ENCODE peak calls at places on chromosomes 1 and 21, in six cellular contexts. F is OCI-LY7; D is CD8-positive, alpha-beta memory T cell; W is left ventricle myocardium inferior; R is CD4-positive, alpha-beta memory T cell; S is HCT116. G is an unnamed sample.

GRCh38 chr1:108533351-108534083 is 26.4 kb upstream of the EEIG2 start:
- DNase-seq in F (no peak), D (no peak), W (no peak), R (no peak), S (no peak), G (no peak)

GRCh38 chr1:89171067-89171438 is 4.8 kb downstream of the GBP7 start:
- DNase-seq in F (no peak), D (no peak), W (no peak), R (no peak), S (no peak), G (no peak)

GRCh38 chr1:162384116-162384515 is 2.6 kb downstream of the C1orf226 start:
- DNase-seq in F (no peak), D (no peak), W (no peak), R (no peak), S (no peak), G (no peak)

GRCh38 chr1:219847215-219847855 is 81.0 kb downstream of the SLC30A10 start:
- DNase-seq in F (no peak), D (no peak), W (no peak), R (no peak), S (no peak), G (no peak)

GRCh38 chr1:179314928-179315327 is 21.3 kb downstream of the SOAT1 start:
- DNase-seq in F (no peak), D (no peak), W (no peak), R (no peak), S (no peak), G (no peak)

GRCh38 chr1:30407862-30408580 is 315.4 kb downstream of the MATN1 start:
- DNase-seq in F (no peak), D (no peak), W (no peak), R (no peak), S (no peak), G (no peak)

GRCh38 chr1:98098473-98098872 is 177.6 kb upstream of the DPYD start:
- DNase-seq in F (no peak), D (no peak), W (no peak), R (no peak), S (no peak), G (no peak)

GRCh38 chr1:116112388-116113140 is 1.4 kb downstream of the MAB21L3 start:
- DNase-seq in F (no peak), D (no peak), W (no peak), R (no peak), S (no peak), G (no peak)

GRCh38 chr1:197171531-197171930 is 25.1 kb upstream of the ASPM start:
- DNase-seq in F (no peak), D (no peak), W (no peak), R (no peak), S (no peak), G (no peak)

GRCh38 chr1:24481843-24482610 is 20.6 kb upstream of the RCAN3 start:
- DNase-seq in F (peak), D (peak), W (no peak), R (peak), S (no peak), G (no peak)

GRCh38 chr21:37006521-37007291 is at the start of gene RIPPLY3:
- DNase-seq in F (no peak), D (no peak), W (no peak), R (no peak), S (no peak), G (no peak)

GRCh38 chr1:78520843-78521242 is 30.1 kb downstream of the PTGFR start:
- DNase-seq in F (no peak), D (no peak), W (no peak), R (no peak), S (no peak), G (no peak)

GRCh38 chr1:28790384-28791035 is 21.5 kb upstream of the OPRD1 start:
- DNase-seq in F (no peak), D (no peak), W (no peak), R (no peak), S (no peak), G (no peak)

GRCh38 chr1:171790318-171790717 is 8.9 kb downstream of the METTL13 start:
- DNase-seq in F (no peak), D (no peak), W (no peak), R (no peak), S (no peak), G (no peak)

GRCh38 chr1:229557214-229557850 is 1.2 kb downstream of the ABCB10 start:
- DNase-seq in F (peak), D (no peak), W (no peak), R (no peak), S (no peak), G (peak)

GRCh38 chr1:29789910-29790247 is 553.6 kb downstream of the PTPRU start:
- DNase-seq in F (no peak), D (no peak), W (no peak), R (no peak), S (no peak), G (no peak)

GRCh38 chr1:219650880-219651279 is 38.0 kb upstream of the ZC3H11B start:
- DNase-seq in F (no peak), D (no peak), W (no peak), R (no peak), S (no peak), G (no peak)

GRCh38 chr1:246114369-246114768 is 392.7 kb downstream of the SMYD3 start:
- DNase-seq in F (no peak), D (no peak), W (no peak), R (no peak), S (no peak), G (no peak)

GRCh38 chr21:25171438-25171837 is 435.8 kb downstream of the MRPL39 start:
- DNase-seq in F (no peak), D (no peak), W (no peak), R (no peak), S (no peak), G (no peak)

GRCh38 chr1:117335376-117336086 is 31.7 kb upstream of the MAN1A2 start:
- DNase-seq in F (no peak), D (no peak), W (no peak), R (no peak), S (no peak), G (no peak)

GRCh38 chr1:151888972-151889570 is 20.2 kb downstream of the THEM4 start:
- DNase-seq in F (peak), D (no peak), W (no peak), R (no peak), S (no peak), G (peak)

GRCh38 chr1:115714572-115715141 is 53.9 kb downstream of the CASQ2 start:
- DNase-seq in F (no peak), D (no peak), W (no peak), R (no peak), S (no peak), G (no peak)

GRCh38 chr1:51690285-51690961 is 73.5 kb downstream of the OSBPL9 start:
- DNase-seq in F (no peak), D (no peak), W (no peak), R (no peak), S (no peak), G (no peak)

GRCh38 chr1:59947047-59947938 is 20.7 kb upstream of the CYP2J2 start:
- DNase-seq in F (peak), D (peak), W (no peak), R (peak), S (peak), G (peak)

GRCh38 chr21:46322351-46323226 is 1.1 kb downstream of the C21orf58 start:
- DNase-seq in F (peak), D (no peak), W (no peak), R (no peak), S (no peak), G (peak)

GRCh38 chr21:36134820-36135390 is at the start of gene CBR3:
- DNase-seq in F (no peak), D (peak), W (peak), R (peak), S (no peak), G (peak)

GRCh38 chr1:53734650-53735211 is 4.2 kb downstream of the GLIS1 start:
- DNase-seq in F (no peak), D (no peak), W (no peak), R (no peak), S (no peak), G (peak)

GRCh38 chr1:42675467-42675866 is 6.8 kb upstream of the YBX1 start:
- DNase-seq in F (no peak), D (no peak), W (no peak), R (no peak), S (no peak), G (no peak)

GRCh38 chr1:35657851-35658250 is 16.5 kb upstream of the PSMB2 start:
- DNase-seq in F (no peak), D (no peak), W (no peak), R (no peak), S (no peak), G (no peak)

GRCh38 chr1:101239095-101240040 is 2.5 kb downstream of the S1PR1 start:
- DNase-seq in F (no peak), D (peak), W (no peak), R (peak), S (no peak), G (no peak)

GRCh38 chr1:18047122-18047521 is 60.5 kb upstream of the IGSF21 start:
- DNase-seq in F (no peak), D (no peak), W (no peak), R (no peak), S (no peak), G (no peak)

GRCh38 chr1:205275133-205275532 is 46.4 kb downstream of the NUAK2 start:
- DNase-seq in F (no peak), D (no peak), W (no peak), R (no peak), S (no peak), G (peak)

GRCh38 chr1:184597652-184598357 is 156.9 kb downstream of the EDEM3 start:
- DNase-seq in F (no peak), D (no peak), W (no peak), R (no peak), S (no peak), G (no peak)

GRCh38 chr1:67514299-67514698 is 84.1 kb upstream of the SERBP1 start:
- DNase-seq in F (no peak), D (no peak), W (no peak), R (no peak), S (no peak), G (no peak)

GRCh38 chr1:14704846-14705245 is 106.4 kb downstream of the KAZN start:
- DNase-seq in F (no peak), D (no peak), W (no peak), R (no peak), S (no peak), G (peak)

GRCh38 chr1:245512181-245512888 is 357.6 kb downstream of the KIF26B start:
- DNase-seq in F (no peak), D (no peak), W (no peak), R (no peak), S (no peak), G (peak)

GRCh38 chr1:1347663-1348419 is 1.4 kb downstream of the DVL1 start:
- DNase-seq in F (no peak), D (no peak), W (peak), R (no peak), S (peak), G (no peak)

GRCh38 chr1:151142411-151143056 is 3.9 kb downstream of the SEMA6C start:
- DNase-seq in F (no peak), D (no peak), W (no peak), R (no peak), S (no peak), G (no peak)

GRCh38 chr1:181151378-181152326 is 63.2 kb downstream of the IER5 start:
- DNase-seq in F (no peak), D (no peak), W (no peak), R (no peak), S (no peak), G (no peak)

DNA sequence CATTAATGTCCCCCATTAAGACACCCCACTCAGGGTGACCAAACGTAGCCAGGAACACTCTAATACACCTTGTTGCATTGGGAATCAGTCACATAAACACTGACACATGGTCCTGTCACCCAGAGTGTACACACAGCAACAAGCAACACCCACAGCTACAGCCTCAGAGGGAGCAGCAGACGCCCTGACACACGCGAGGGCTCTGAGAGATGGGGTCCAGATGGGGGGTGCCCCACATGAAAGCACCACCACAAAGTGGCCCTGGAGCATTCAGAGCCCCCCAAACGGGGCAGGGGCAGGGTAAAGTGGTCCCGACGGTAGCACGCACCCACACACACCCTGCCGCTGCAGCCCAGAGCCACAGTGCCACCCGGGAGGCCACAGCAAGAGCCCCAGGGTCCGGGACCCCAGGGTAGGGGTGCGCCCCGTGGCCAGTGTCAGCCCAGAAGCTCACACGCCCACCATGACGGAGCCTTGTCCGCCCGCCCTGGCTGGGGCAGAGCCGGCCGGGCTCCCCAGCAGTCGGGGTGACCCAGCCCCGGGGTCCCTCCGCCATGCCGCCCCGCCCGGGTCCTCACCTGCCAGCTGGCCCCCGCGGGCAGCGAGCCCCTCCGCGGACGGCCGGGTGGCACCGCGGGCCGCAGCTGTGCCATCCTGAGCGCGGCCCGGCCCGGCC is 47.3 kb downstream of the RAP1GAP start:
- DNase-seq in F (no peak), D (no peak), W (no peak), R (no peak), S (no peak), G (no peak)
- H3K4me3 ChIP-seq in F (no peak), D (no peak), W (peak), R (no peak), S (peak), G (no peak)

DNA sequence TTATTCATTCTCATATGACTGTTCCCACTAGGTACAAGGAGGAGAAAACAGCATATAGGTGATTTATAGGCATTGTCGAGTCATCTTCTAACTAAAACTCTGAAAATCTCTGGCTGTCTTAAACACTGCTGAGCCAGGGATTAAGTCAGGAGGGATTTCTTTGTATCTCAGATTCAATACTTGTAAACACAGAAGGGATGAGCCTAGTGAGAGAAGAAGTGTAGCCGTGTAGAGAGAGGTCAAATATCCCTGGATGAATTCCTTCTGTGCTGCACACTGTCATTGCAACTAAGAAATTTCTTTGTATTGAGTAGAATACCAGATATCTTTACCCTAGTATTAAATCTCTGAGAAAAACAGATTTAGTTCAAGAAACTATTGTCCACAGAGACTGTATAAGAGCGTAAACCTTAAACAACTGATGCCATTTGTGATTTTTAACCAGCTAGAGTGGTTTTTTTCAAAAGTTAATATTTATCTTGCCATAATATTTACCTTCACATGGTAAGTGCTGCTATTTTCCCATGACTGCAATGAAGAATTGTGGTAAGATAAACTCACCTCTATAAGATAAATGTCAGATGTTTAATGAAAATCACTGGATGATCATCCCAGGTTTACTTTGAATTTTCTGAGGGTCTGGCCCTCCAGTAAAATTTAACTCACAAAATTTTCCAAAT is 465.4 kb downstream of the RWDD3 start:
- DNase-seq in F (no peak), D (no peak), W (no peak), R (no peak), S (no peak), G (no peak)
- H3K4me3 ChIP-seq in F (no peak), D (no peak), W (no peak), R (no peak), S (no peak), G (no peak)

DNA sequence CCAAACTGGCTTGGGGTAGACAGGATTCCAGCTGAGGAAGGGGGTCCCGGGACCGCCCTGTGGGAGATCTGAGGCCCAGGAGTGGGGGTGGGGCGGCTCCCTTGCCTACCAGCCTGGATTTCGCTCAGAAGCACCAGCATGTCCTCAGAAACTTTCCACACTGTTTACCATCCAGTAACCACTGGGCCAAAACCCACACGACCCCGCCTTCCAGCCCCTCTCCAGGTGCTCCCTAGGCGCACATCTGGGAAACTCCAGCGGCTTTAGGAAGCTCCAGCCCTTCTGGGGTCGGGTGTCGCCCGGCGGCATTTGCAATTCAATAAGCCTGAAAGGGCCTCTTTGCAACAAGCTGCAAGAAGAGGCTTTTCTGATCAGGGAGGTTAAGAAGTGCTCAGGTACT is 4.6 kb downstream of the RIPK4 start:
- DNase-seq in F (no peak), D (no peak), W (no peak), R (no peak), S (no peak), G (no peak)
- H3K4me3 ChIP-seq in F (no peak), D (no peak), W (peak), R (no peak), S (no peak), G (no peak)

DNA sequence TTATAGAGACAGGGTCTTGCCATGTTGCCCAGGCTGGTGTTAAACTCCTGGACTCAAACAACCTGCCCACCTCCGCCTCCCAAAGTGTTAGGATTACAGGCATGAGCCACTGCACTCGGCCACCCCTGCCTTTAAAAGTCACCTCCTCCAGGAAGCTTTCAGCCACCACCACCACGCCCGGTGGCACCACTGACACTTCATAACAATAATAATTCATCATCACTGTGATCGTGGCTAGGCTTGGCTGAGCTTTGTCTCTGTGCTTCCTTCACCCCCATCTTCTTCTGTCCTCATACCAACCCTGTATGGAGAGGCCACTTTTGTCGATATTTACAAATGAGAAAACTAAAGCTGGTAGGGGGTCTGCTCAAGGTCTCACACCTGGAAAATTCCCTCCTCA is 12.8 kb upstream of the EPHA2 start:
- DNase-seq in F (peak), D (no peak), W (no peak), R (no peak), S (no peak), G (no peak)
- H3K4me3 ChIP-seq in F (peak), D (no peak), W (no peak), R (no peak), S (no peak), G (no peak)

GRCh38 chr1:225468270-225469020 is 40.6 kb upstream of the LBR start:
- DNase-seq in F (no peak), D (no peak), W (no peak), R (no peak), S (no peak), G (no peak)

GRCh38 chr1:225465793-225466517 is 38.1 kb upstream of the LBR start:
- DNase-seq in F (no peak), D (no peak), W (no peak), R (no peak), S (no peak), G (no peak)

GRCh38 chr1:225469051-225469450 is 41.2 kb upstream of the LBR start:
- DNase-seq in F (no peak), D (no peak), W (no peak), R (no peak), S (no peak), G (no peak)

GRCh38 chr1:225466848-225467192 is 39.0 kb upstream of the LBR start:
- DNase-seq in F (no peak), D (no peak), W (no peak), R (no peak), S (no peak), G (no peak)

GRCh38 chr1:225467193-225468020 is 39.6 kb upstream of the LBR start:
- DNase-seq in F (peak), D (peak), W (peak), R (peak), S (no peak), G (peak)
- H3K4me3 ChIP-seq in F (peak), D (peak), W (peak), R (peak), S (no peak), G (peak)

G was measured in MM.1S.